ENCODE peak calls at places on chromosomes 12 and 14, in ten cellular contexts. Z is heart left ventricle, Q is heart right ventricle, B is GM23338, X is breast epithelium, M is PC-9, D is upper lobe of right lung, C is IMR-90, V is right lobe of liver, I is mammary epithelial cell. A is an unnamed sample. For H3K4me1, the result is how much of the 10 kb centered on the place peaks cover.

GRCh38 chr14:105294142-105294597 is 6.6 kb downstream of the BRF1 start:
- DNase-seq in Z (peak), Q (peak), B (no peak), X (no peak), M (no peak), D (no peak), C (peak), V (no peak), I (no peak), A (no peak)

GRCh38 chr14:40694026-40694425 is 912.6 kb upstream of the LRFN5 start:
- DNase-seq in Z (no peak), Q (no peak), B (no peak), X (no peak), M (no peak), D (no peak), C (no peak), V (no peak), I (no peak), A (no peak)

GRCh38 chr12:82358200-82359114 is at the start of the genes CCDC59 and METTL25:
- DNase-seq in Z (peak), Q (peak), B (peak), X (peak), M (peak), D (peak), C (peak), V (peak), I (peak), A (peak)

GRCh38 chr14:50397461-50398196 is 948 bp upstream of the CDKL1 start:
- DNase-seq in Z (no peak), Q (no peak), B (peak), X (no peak), M (no peak), D (no peak), C (no peak), V (peak), I (peak), A (no peak)

GRCh38 chr14:36723551-36723950 is 61.9 kb downstream of the PAX9 start:
- DNase-seq in Z (no peak), Q (no peak), B (no peak), X (no peak), M (no peak), D (no peak), C (no peak), V (no peak), I (no peak), A (no peak)

GRCh38 chr12:15756822-15757221 is 32.4 kb downstream of the EPS8 start:
- DNase-seq in Z (no peak), Q (no peak), B (no peak), X (no peak), M (no peak), D (no peak), C (peak), V (no peak), I (peak), A (no peak)

GRCh38 chr12:51994959-51995358 is 11.8 kb upstream of the TAMALIN start:
- DNase-seq in Z (no peak), Q (no peak), B (no peak), X (no peak), M (no peak), D (no peak), C (peak), V (no peak), I (no peak), A (no peak)

GRCh38 chr12:69936214-69936731 is 111.2 kb downstream of the MYRFL start:
- DNase-seq in Z (no peak), Q (no peak), B (peak), X (peak), M (peak), D (peak), C (no peak), V (no peak), I (peak), A (no peak)

GRCh38 chr14:69475194-69475818 is 9.2 kb upstream of the PLEKHD1 start:
- DNase-seq in Z (no peak), Q (no peak), B (peak), X (no peak), M (no peak), D (no peak), C (peak), V (no peak), I (peak), A (no peak)

GRCh38 chr12:3491938-3492867 is 1.2 kb downstream of the PRMT8 start:
- DNase-seq in Z (peak), Q (peak), B (peak), X (peak), M (no peak), D (peak), C (peak), V (no peak), I (peak), A (no peak)

DNA sequence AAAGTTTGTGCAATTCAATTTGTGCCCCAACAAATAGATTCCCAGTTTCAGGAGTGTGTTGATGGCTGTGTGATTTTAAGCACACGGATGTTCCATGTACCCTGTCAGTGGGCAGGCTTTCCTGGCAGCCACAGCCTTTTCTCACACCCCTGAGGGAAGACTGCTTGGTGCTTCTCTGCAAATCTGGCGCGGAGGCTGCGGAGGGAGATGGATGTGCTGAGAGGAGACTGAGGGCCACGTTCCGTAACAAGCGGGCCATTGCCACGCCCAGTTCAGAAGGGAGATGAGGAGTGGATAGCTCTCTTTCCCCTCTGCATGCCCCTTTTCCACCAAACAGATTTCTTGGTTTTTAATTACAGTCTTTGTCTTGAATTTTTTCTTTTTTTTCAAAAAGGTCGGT is 89.1 kb downstream of the BEGAIN start:
- DNase-seq in Z (no peak), Q (no peak), B (no peak), X (no peak), M (no peak), D (no peak), C (no peak), V (no peak), I (no peak), A (no peak)
- H3K4me1 ChIP-seq in Z (under half), Q (under half), B (under half), X (under half), M (under half), D (under half), C (under half), V (under half), I (under half), A (under half)

GRCh38 chr12:96198970-96199369 is 4.8 kb downstream of the ELK3 start:
- DNase-seq in Z (no peak), Q (no peak), B (no peak), X (no peak), M (peak), D (no peak), C (peak), V (no peak), I (peak), A (no peak)

GRCh38 chr12:96194901-96195844 is 998 bp downstream of the ELK3 start:
- DNase-seq in Z (peak), Q (peak), B (peak), X (no peak), M (peak), D (peak), C (peak), V (no peak), I (peak), A (no peak)

GRCh38 chr12:96197503-96198272 is 3.5 kb downstream of the ELK3 start:
- DNase-seq in Z (no peak), Q (no peak), B (no peak), X (no peak), M (peak), D (no peak), C (peak), V (no peak), I (peak), A (no peak)

GRCh38 chr12:96195845-96196451 is 1.8 kb downstream of the ELK3 start:
- DNase-seq in Z (peak), Q (peak), B (peak), X (no peak), M (peak), D (no peak), C (peak), V (no peak), I (peak), A (no peak)

DNA sequence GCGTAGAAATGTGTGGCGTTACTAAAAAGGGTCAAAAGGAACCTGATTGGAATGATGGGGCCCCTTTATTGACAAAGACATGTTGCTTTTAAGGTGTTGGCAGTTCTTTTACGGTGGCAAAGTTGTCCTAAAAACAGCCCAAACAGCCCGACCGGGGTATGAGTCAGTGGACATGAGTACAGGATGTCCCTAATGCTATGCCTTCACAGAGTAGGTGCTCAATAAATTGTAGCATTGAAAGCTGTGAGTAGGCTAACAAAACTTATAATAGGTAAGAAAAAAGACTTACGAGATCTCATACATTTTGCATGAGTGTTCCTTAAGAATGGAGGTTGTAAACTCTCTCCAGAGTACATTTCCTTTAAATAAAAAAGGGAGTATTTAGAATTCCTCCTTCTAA is 2.6 kb downstream of the ELK3 start:
- DNase-seq in Z (no peak), Q (no peak), B (no peak), X (no peak), M (peak), D (no peak), C (peak), V (no peak), I (peak), A (no peak)
- H3K4me3 ChIP-seq in Z (no peak), Q (peak), B (no peak), X (no peak), M (peak), D (peak), C (peak), V (no peak), I (peak), A (no peak)

GRCh38 chr12:26732010-26732908 is 100.7 kb downstream of the ITPR2 start:
- DNase-seq in Z (no peak), Q (no peak), B (no peak), X (no peak), M (no peak), D (no peak), C (no peak), V (no peak), I (no peak), A (no peak)
- H3K27ac ChIP-seq in Z (no peak), Q (no peak), B (peak), X (no peak), M (no peak), D (no peak), C (no peak), V (no peak), I (no peak), A (no peak)

GRCh38 chr14:84084056-84084590 is 1445.8 kb upstream of the FLRT2 start:
- DNase-seq in Z (no peak), Q (no peak), B (peak), X (no peak), M (no peak), D (no peak), C (no peak), V (no peak), I (no peak), A (no peak)

GRCh38 chr14:84086714-84087113 is 1443.2 kb upstream of the FLRT2 start:
- DNase-seq in Z (no peak), Q (no peak), B (no peak), X (no peak), M (no peak), D (no peak), C (no peak), V (no peak), I (no peak), A (no peak)

GRCh38 chr14:84080961-84081360 is 1449.0 kb upstream of the FLRT2 start:
- DNase-seq in Z (no peak), Q (no peak), B (no peak), X (no peak), M (no peak), D (no peak), C (peak), V (no peak), I (no peak), A (no peak)

GRCh38 chr14:84087986-84088531 is 1441.9 kb upstream of the FLRT2 start:
- DNase-seq in Z (no peak), Q (no peak), B (no peak), X (no peak), M (no peak), D (no peak), C (peak), V (no peak), I (no peak), A (no peak)

GRCh38 chr14:84085493-84085892 is 1444.5 kb upstream of the FLRT2 start:
- DNase-seq in Z (no peak), Q (no peak), B (no peak), X (no peak), M (no peak), D (no peak), C (no peak), V (no peak), I (no peak), A (no peak)
- H3K4me1 ChIP-seq in Z (under half), Q (under half), B (under half), X (under half), M (under half), D (under half), C (under half), V (under half), I (under half), A (under half)

GRCh38 chr12:47214001-47214619 is 134.4 kb upstream of the AMIGO2 start:
- DNase-seq in Z (no peak), Q (no peak), B (no peak), X (no peak), M (no peak), D (no peak), C (no peak), V (no peak), I (no peak), A (no peak)
- H3K4me3 ChIP-seq in Z (no peak), Q (peak), B (no peak), X (no peak), M (no peak), D (peak), C (no peak), V (no peak), I (no peak), A (no peak)

DNA sequence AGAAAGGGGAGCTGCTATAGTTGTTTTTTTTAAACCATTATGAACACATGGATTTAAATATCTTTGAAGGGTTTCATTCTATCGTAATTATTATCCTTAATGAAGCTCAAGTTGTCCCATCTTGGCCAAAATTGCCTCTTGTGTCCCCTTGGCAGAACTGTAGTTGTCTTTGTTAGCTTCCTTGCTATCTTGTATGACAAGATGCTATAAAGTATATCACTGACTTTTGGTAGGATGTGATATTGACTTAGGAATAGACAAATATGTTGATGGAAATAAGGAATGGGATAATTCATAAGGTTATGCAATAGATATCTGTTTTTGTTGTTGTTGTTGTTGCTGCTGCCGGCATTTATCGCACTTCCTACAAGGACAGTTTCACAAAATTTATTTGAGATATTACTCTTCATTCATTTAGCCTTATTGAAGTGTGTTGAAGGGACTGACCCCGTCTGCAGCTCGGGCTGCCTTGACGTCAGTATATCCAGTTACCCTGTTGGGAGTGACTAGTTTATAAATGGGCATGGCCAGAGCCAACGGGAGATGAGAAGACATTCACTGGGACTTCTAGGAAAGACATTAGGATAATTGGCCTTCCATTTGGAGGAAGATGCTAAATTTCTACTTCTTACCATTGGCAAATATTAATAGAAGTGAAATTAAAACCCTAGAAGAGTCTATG is 26.1 kb upstream of the APOLD1 start:
- DNase-seq in Z (no peak), Q (no peak), B (no peak), X (no peak), M (no peak), D (no peak), C (no peak), V (no peak), I (no peak), A (no peak)
- H3K27ac ChIP-seq in Z (no peak), Q (no peak), B (no peak), X (no peak), M (peak), D (no peak), C (no peak), V (no peak), I (no peak), A (no peak)

GRCh38 chr12:111408116-111408440 is 2.4 kb downstream of the SH2B3 start:
- DNase-seq in Z (no peak), Q (no peak), B (no peak), X (no peak), M (no peak), D (no peak), C (no peak), V (no peak), I (no peak), A (no peak)

GRCh38 chr12:111411187-111411764 is 5.6 kb downstream of the SH2B3 start:
- DNase-seq in Z (no peak), Q (no peak), B (no peak), X (no peak), M (no peak), D (no peak), C (no peak), V (no peak), I (no peak), A (no peak)

GRCh38 chr12:111408686-111409402 is 3.1 kb downstream of the SH2B3 start:
- DNase-seq in Z (no peak), Q (no peak), B (no peak), X (no peak), M (no peak), D (no peak), C (no peak), V (no peak), I (no peak), A (no peak)

GRCh38 chr12:111410229-111411186 is 4.8 kb downstream of the SH2B3 start:
- DNase-seq in Z (peak), Q (no peak), B (no peak), X (no peak), M (no peak), D (no peak), C (no peak), V (no peak), I (no peak), A (no peak)

DNA sequence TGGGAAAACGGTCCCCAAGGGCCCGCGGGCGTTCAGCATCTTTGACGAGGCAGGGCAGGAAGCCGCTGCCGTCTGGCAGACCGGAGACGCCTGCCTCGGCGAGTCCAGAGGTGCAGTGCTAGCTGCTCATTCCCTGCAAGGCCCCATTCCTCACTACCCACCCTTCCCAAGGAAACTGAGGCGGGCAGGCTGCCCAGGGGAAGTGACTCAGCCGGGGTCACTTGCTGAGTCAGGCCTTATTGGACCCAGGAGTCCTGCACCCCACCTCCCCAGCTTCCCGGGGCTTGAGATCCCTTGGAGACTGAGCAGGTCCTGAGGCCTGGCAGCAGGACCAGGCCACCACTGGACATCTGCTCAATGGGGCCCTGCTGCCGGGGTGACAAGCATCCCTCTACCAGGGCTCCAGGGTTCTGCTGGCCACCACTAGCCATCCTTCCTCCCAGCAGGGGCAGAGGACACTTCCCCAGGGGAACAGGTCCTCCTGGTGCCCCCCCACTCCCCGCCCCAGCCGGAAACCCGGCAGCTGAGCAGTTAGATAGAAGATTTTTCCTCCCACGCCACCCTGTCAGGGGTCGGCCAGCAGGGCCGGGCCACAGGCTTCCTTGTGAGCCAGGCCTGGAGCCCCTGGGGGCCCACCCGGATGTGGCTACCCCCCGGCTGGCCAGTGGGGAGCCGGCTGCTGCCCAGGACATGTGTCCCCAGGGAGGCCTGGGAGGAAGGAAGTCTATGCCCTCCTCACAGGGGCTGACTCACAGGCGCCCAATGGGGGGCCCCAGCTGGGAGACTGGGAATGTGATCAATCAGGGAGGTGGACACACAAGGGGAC is 3.9 kb downstream of the SH2B3 start:
- DNase-seq in Z (peak), Q (peak), B (no peak), X (no peak), M (peak), D (peak), C (peak), V (no peak), I (peak), A (peak)
- H3K4me1 ChIP-seq in Z (half or more), Q (half or more), B (half or more), X (under half), M (half or more), D (half or more), C (under half), V (under half), I (under half), A (under half)